ENCODE peak calls at places on chromosomes 3 and 15, in five cellular contexts. E, L, J, R and I are unnamed samples. For H3K4me1, the result is how much of the 10 kb centered on the place peaks cover.

GRCh38 chr15:67146875-67147381 is 81.5 kb downstream of the SMAD3 start:
- DNase-seq in R (no peak), J (peak), E (no peak), L (peak), I (peak)

GRCh38 chr15:85414991-85415390 is 34.6 kb downstream of the AKAP13 start:
- DNase-seq in L (no peak), E (no peak), J (no peak), R (no peak), I (no peak)

GRCh38 chr15:49926731-49927130 is 192.3 kb downstream of the ATP8B4 start:
- DNase-seq in L (no peak), J (no peak), E (no peak), R (no peak), I (no peak)

GRCh38 chr3:141386611-141387110 is 18.4 kb downstream of the ZBTB38 start:
- DNase-seq in J (peak), R (no peak), E (peak), L (no peak), I (no peak)

GRCh38 chr15:71096676-71097075 is 18.6 kb upstream of the THSD4 start:
- DNase-seq in J (peak), L (peak), R (peak), E (no peak), I (peak)

GRCh38 chr3:63862804-63863149 is 828 bp downstream of the THOC7 start:
- DNase-seq in R (no peak), J (no peak), L (no peak), E (no peak), I (no peak)

GRCh38 chr3:145776782-145777408 is 384.1 kb downstream of the PLOD2 start:
- DNase-seq in L (peak), J (peak), E (peak), R (peak), I (peak)

GRCh38 chr3:71389911-71390573 is 193.5 kb downstream of the FOXP1 start:
- DNase-seq in E (peak), R (peak), L (peak), J (peak), I (no peak)

GRCh38 chr3:42720126-42720525 is 17.5 kb upstream of the HHATL start:
- DNase-seq in J (no peak), R (no peak), E (no peak), L (no peak), I (peak)

GRCh38 chr3:21995079-21995607 is 244.1 kb upstream of the ZNF385D start:
- DNase-seq in R (no peak), L (no peak), J (no peak), E (no peak), I (no peak)

DNA sequence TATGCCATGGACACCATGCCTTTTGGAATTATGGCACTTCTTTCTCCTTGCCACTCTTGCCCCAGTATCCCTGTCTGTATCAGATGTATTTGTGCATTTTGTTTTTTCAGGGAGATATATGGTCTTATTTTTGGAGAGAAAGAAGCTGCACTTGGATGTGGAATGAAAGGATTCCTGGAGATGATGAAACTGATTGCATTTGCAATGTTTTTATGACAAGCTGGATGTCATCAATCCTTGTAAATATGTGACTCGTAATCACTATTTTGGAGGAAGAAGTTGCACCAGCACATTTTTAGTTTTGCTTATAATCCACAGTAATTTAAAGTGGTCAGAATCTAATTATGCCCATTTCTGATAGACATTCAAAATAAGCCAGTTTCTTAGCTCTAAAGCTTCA is 165.0 kb downstream of the NR1D2 start:
- DNase-seq in L (no peak), E (no peak), R (no peak), J (no peak), I (no peak)
- H3K4me2 ChIP-seq in L (no peak), E (no peak), R (no peak), J (no peak), I (no peak)

DNA sequence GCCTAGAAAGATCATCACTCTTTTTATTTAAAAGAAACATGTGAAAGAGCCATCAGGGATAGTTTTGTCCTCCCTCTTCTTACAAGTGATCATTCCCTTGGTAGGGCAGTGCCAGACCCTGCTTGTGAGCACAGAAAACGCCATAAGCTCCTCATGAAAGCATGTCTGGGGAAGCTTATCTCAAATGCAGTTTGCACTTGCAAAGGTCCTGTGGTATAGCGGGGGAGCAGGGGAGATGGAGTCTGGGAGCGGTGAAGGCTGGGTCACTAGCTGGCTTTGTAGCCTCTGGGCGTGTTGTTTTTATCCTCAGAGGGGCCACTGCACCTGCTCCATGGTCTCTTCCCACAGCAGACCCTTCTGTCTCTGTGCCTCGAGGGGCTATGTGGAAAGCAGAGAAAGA is 141.9 kb downstream of the IGF1R start:
- DNase-seq in R (no peak), L (no peak), J (no peak), E (no peak), I (no peak)
- H3K4me1 ChIP-seq in R (under half), L (under half), J (under half), E (under half), I (under half)

GRCh38 chr3:112499328-112499727 is at the start of gene BTLA:
- DNase-seq in L (no peak), E (no peak), J (no peak), R (no peak), I (no peak)
- H3K27ac ChIP-seq in L (peak), E (no peak), J (no peak), R (no peak), I (no peak)

GRCh38 chr3:177596822-177597271 is 399.6 kb upstream of the TBL1XR1 start:
- DNase-seq in E (no peak), L (no peak), J (no peak), R (no peak), I (peak)
- H3K4me2 ChIP-seq in E (no peak), L (no peak), J (no peak), R (no peak), I (peak)